ENCODE peak calls at places on chromosomes 3 and 15, in ten cellular contexts. G is hepatocyte, B is iPS DF 19.7, U is endothelial cell, K is right lobe of liver, C is NCI-H1092 treated with DMSO at 0.1 percent for 48 hours, D is posterior vena cava, M is GM19239, F is HS-5, T is T follicular helper cell. A is an unnamed sample.

GRCh38 chr3:56288258-56288657 is 180.0 kb downstream of the ERC2 start:
- DNase-seq in G (no peak), F (no peak), U (no peak), B (peak; percentile 33), T (no peak), D (no peak), K (no peak), C (no peak), M (no peak), A (no peak)

GRCh38 chr3:97719156-97719821 is 45.3 kb upstream of the ARL6 start:
- DNase-seq in K (peak; percentile 66), U (peak; percentile 75), G (peak; percentile 82), D (peak; percentile 84), F (peak; percentile 68), C (peak; percentile 74), B (no peak), M (peak; percentile 31), T (peak; percentile 44), A (peak; percentile 64)

GRCh38 chr15:65033659-65034269 is 4.3 kb upstream of the MTFMT start:
- DNase-seq in K (no peak), D (no peak), B (no peak), T (peak; percentile 12), M (no peak), U (no peak), F (no peak), C (peak; percentile 38), G (peak; percentile 75), A (no peak)

GRCh38 chr3:116253511-116253910 is 191.8 kb downstream of the LSAMP start:
- DNase-seq in M (no peak), U (no peak), C (no peak), T (no peak), F (no peak), G (no peak), D (no peak), K (no peak), B (no peak), A (no peak)

GRCh38 chr3:31364711-31365110 is 168.0 kb upstream of the STT3B start:
- DNase-seq in G (no peak), U (no peak), K (no peak), C (no peak), T (no peak), F (no peak), D (no peak), B (no peak), M (no peak), A (no peak)

GRCh38 chr3:172675371-172676193 is 35.3 kb downstream of the NCEH1 start:
- DNase-seq in M (no peak), B (no peak), T (no peak), G (peak; percentile 72), K (no peak), D (no peak), C (peak; percentile 33), F (peak; percentile 61), U (peak; percentile 35), A (no peak)

GRCh38 chr15:88727439-88727838 is 75.8 kb upstream of the ACAN start:
- DNase-seq in F (no peak), D (no peak), M (no peak), G (no peak), B (no peak), K (no peak), T (no peak), U (no peak), C (no peak), A (no peak)

GRCh38 chr3:150627557-150627956 is 24.4 kb downstream of the SELENOT start:
- DNase-seq in K (no peak), B (no peak), F (no peak), U (no peak), D (no peak), T (no peak), M (no peak), C (no peak), G (peak; percentile 32), A (no peak)

GRCh38 chr15:47466357-47466756 is 250.9 kb upstream of the SEMA6D start:
- DNase-seq in U (no peak), K (no peak), C (no peak), M (no peak), G (no peak), D (no peak), F (peak; percentile 72), T (no peak), B (no peak), A (no peak)

GRCh38 chr15:60363903-60364302 is 33.9 kb downstream of the ANXA2 start:
- DNase-seq in M (no peak), K (no peak), C (no peak), D (no peak), G (no peak), T (no peak), U (no peak), F (no peak), B (no peak), A (no peak)

GRCh38 chr15:40192942-40193341 is 32.1 kb downstream of the BUB1B start:
- DNase-seq in T (no peak), K (no peak), B (no peak), U (no peak), G (no peak), D (no peak), M (no peak), C (no peak), F (no peak), A (no peak)

GRCh38 chr3:126446791-126447190 is 28.9 kb downstream of the ZXDC start:
- DNase-seq in F (no peak), K (no peak), C (peak; percentile 7), G (no peak), B (no peak), U (no peak), T (no peak), D (no peak), M (no peak), A (no peak)

GRCh38 chr15:82553846-82554245 is 13.6 kb upstream of the RPS17 start:
- DNase-seq in K (no peak), F (no peak), D (no peak), B (no peak), U (no peak), M (no peak), G (no peak), T (no peak), C (no peak), A (no peak)

GRCh38 chr3:32872487-32873382 is 54.9 kb downstream of the TRIM71 start:
- DNase-seq in M (no peak), D (no peak), K (no peak), U (no peak), F (no peak), T (no peak), B (no peak), C (peak; percentile 40), G (peak; percentile 47), A (no peak)

GRCh38 chr15:67079361-67079760 is 14.0 kb downstream of the SMAD3 start:
- DNase-seq in B (no peak), F (no peak), C (no peak), M (no peak), D (no peak), U (no peak), T (no peak), G (no peak), K (no peak), A (no peak)

A was measured in left lobe of liver.